ENCODE peak calls at places on chromosome 19, in four cellular contexts. F is tibial nerve, S is IMR-90, N is transverse colon. T is an unnamed sample.
A peak's percentile ranks its signal among the peaks of the same experiment; 100 is the strongest.

GRCh38 chr19:5915782-5916165 is 1.7 kb downstream of the CAPS start:
- DNase-seq in F (no peak), S (no peak), N (no peak), T (no peak)

GRCh38 chr19:11849264-11849615 is 714 bp downstream of the ZNF439 start:
- DNase-seq in F (no peak), S (no peak), N (no peak), T (no peak)

GRCh38 chr19:17648097-17648660 is 40.0 kb downstream of the UNC13A start:
- DNase-seq in F (no peak), S (no peak), N (no peak), T (no peak)

GRCh38 chr19:48000846-48001245 is 6.4 kb downstream of the ELSPBP1 start:
- DNase-seq in F (no peak), S (no peak), N (no peak), T (no peak)

GRCh38 chr19:10362259-10362658 is 18.1 kb downstream of the TYK2 start:
- DNase-seq in F (no peak), S (no peak), N (no peak), T (no peak)

GRCh38 chr19:931860-932646 is 6.2 kb downstream of the ARID3A start:
- DNase-seq in F (no peak), S (no peak), N (no peak), T (no peak)

GRCh38 chr19:12769689-12770088 is 5.7 kb downstream of the HOOK2 start:
- DNase-seq in F (no peak), S (no peak), N (peak; percentile 66), T (no peak)

GRCh38 chr19:7242601-7243258 is 51.5 kb downstream of the INSR start:
- DNase-seq in F (peak; percentile 24), S (peak; percentile 64), N (no peak), T (no peak)

GRCh38 chr19:2795827-2796658 is 10.7 kb downstream of the THOP1 start:
- DNase-seq in F (no peak), S (no peak), N (no peak), T (no peak)

GRCh38 chr19:7677664-7678311 is 898 bp downstream of the MCEMP1 start:
- DNase-seq in F (no peak), S (no peak), N (no peak), T (no peak)

GRCh38 chr19:4393947-4394590 is 6.3 kb downstream of the SH3GL1 start:
- DNase-seq in F (no peak), S (no peak), N (no peak), T (no peak)

GRCh38 chr19:10404888-10405808 is 1.8 kb upstream of the CDC37 start:
- DNase-seq in F (no peak), S (no peak), N (no peak), T (no peak)

GRCh38 chr19:50333737-50334617 is 4.8 kb upstream of the KCNC3 start:
- DNase-seq in F (peak; percentile 36), S (no peak), N (peak; percentile 84), T (no peak)
- TF ChIP-seq POLR2A in F (peak; percentile 55), S (no peak), N (peak; percentile 63), T (peak; percentile 46)

GRCh38 chr19:49423985-49424303 is 703 bp upstream of the PTH2 start:
- DNase-seq in F (no peak), S (no peak), N (no peak), T (no peak)

GRCh38 chr19:49425178-49425577 is at the start of gene GFY:
- DNase-seq in F (no peak), S (no peak), N (no peak), T (no peak)

GRCh38 chr19:49421878-49422202 is 1.4 kb downstream of the PTH2 start:
- DNase-seq in F (no peak), S (no peak), N (no peak), T (no peak)

GRCh38 chr19:49422407-49423277 is 599 bp downstream of the PTH2 start:
- DNase-seq in F (no peak), S (peak; percentile 17), N (no peak), T (no peak)

DNA sequence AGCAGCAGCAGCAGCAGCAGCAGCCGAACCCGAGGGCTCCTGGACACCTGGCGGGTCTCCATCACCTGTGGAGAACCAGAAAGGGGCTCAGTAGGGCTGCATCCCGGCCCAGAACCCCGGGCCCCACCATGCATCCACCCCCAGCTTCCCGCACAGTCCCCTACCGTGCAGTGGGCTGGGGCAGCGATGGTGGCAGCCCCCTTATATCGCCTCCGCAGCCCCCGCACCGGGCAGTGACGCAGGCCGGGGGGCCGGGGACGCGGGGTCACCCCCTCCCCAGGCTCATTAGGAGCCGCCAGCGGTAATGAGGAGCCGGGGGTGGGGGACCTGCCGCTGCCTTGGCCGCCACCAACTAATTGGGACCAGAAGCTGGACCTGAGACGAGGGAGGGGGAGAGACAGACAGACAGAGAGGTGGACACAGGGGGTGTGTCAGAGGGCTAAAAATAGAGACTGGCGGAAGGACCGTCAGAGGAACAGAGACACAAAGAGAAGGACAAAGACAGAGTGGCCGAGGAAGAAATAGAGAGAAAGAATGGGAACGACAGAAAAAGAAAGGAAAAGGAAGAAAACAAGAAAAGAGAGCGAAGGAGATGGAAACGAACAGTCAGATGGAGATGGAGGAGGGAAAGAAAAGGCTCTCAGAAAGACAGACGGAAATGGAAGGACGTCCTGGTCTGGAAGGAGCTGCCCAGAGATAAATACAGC is at the start of gene PTH2:
- DNase-seq in F (no peak), S (no peak), N (no peak), T (no peak)
- H3K4me1 ChIP-seq in F (peaks cover 49% of the 10 kb centered on the region), S (peaks cover 2% of the 10 kb centered on the region), N (peaks cover 23% of the 10 kb centered on the region), T (peaks cover 36% of the 10 kb centered on the region)

GRCh38 chr19:41363753-41364545 is at the start of gene B9D2:
- DNase-seq in F (peak; percentile 98), S (peak; percentile 98), N (peak; percentile 99), T (peak; percentile 98)
- TF ChIP-seq POLR2A in F (peak; percentile 84), S (peak; percentile 91), N (peak; percentile 69), T (peak; percentile 33)

GRCh38 chr19:39203372-39204341 is at the start of gene SYCN:
- DNase-seq in F (no peak), S (no peak), N (no peak), T (no peak)

GRCh38 chr19:39199025-39199424 is 2.3 kb downstream of the NCCRP1 start:
- DNase-seq in F (no peak), S (peak; percentile 63), N (no peak), T (no peak)

GRCh38 chr19:39200066-39200817 is 3.5 kb downstream of the NCCRP1 start:
- DNase-seq in F (no peak), S (no peak), N (no peak), T (no peak)

GRCh38 chr19:39202998-39203355 is 1.1 kb downstream of the SYCN start:
- DNase-seq in F (no peak), S (no peak), N (no peak), T (no peak)

DNA sequence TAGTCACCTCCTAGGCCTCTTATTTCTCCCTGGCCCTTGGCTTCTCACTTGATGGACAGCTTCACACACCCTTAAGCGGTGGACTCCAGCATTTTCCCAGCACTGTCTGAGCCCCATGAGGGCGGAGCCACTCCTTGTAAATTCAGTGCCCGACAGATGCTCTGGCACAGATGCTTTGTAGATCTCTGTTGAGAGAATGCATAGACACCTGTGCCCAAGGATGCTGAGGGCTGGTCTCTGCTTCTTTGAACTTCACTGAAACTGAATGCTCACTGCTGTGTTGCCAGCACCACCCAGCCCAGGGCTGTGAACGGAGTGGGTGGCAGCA is 3.3 kb downstream of the SYCN start:
- DNase-seq in F (no peak), S (no peak), N (no peak), T (no peak)
- H3K4me1 ChIP-seq in F (peaks cover 11% of the 10 kb centered on the region), S (no peaks in the 10 kb centered on the region), N (peaks cover 7% of the 10 kb centered on the region), T (peaks cover 4% of the 10 kb centered on the region)